ENCODE peak calls at places on chromosomes 7 and 10, in nine cellular contexts. N is Daoy; B is cardiac fibroblast; K is tibial artery; R is activated naive CD8-positive, alpha-beta T cell treated with anti-CD3 and anti-CD28 coated beads, Interleukin-2, amount 50 U/mL, for 16 hours; Y is NCI-H774; F is stimulated activated CD8-positive, alpha-beta memory T cell treated with anti-CD3 and anti-CD28 coated beads, Interleukin-4, amount 100 ng/mL, for 1 hour; H is naive B cell; X is stimulated activated CD4-positive, alpha-beta T cell treated with anti-CD3 and anti-CD28 coated beads, Interleukin-12 subunit alpha, Interleukin-12 subunit beta, amount 100 ng/mL, for 4 hours. D is an unnamed sample.

GRCh38 chr7:1855396-1856160 is 185.5 kb downstream of the ELFN1 start:
- DNase-seq in K (peak), R (no peak), F (no peak), H (no peak), Y (no peak), N (no peak), B (no peak), X (no peak), D (no peak)

GRCh38 chr7:18337425-18337824 is 158.1 kb upstream of the HDAC9 start:
- DNase-seq in X (no peak), B (no peak), K (no peak), N (no peak), R (no peak), Y (no peak), H (no peak), F (no peak), D (no peak)

GRCh38 chr7:142176901-142177300 is 65.4 kb downstream of the MGAM2 start:
- DNase-seq in N (no peak), B (no peak), F (no peak), Y (no peak), K (no peak), H (no peak), X (no peak), R (no peak), D (no peak)

GRCh38 chr7:7122701-7123281 is 59.6 kb upstream of the C1GALT1 start:
- DNase-seq in F (no peak), R (no peak), N (no peak), X (no peak), K (no peak), Y (no peak), B (peak), H (no peak), D (no peak)

GRCh38 chr7:43141091-43141490 is 28.6 kb downstream of the HECW1 start:
- DNase-seq in Y (no peak), F (no peak), R (no peak), X (no peak), B (no peak), N (no peak), H (no peak), K (no peak), D (peak)

GRCh38 chr10:132547421-132547861 is 9.9 kb downstream of the INPP5A start:
- DNase-seq in N (no peak), Y (no peak), F (no peak), R (no peak), B (no peak), X (no peak), K (peak), H (peak), D (peak)

GRCh38 chr7:1192171-1192676 is 32.2 kb upstream of the ZFAND2A start:
- DNase-seq in Y (no peak), B (peak), N (peak), H (no peak), F (no peak), K (no peak), R (no peak), X (no peak), D (peak)

GRCh38 chr10:22252286-22252800 is 34.5 kb upstream of the EBLN1 start:
- DNase-seq in H (peak), X (peak), R (peak), B (peak), Y (peak), K (peak), F (no peak), N (peak), D (no peak)

GRCh38 chr10:21171197-21171935 is 274.3 kb upstream of the NEBL start:
- DNase-seq in F (no peak), Y (no peak), B (no peak), R (no peak), X (no peak), H (no peak), N (no peak), K (no peak), D (no peak)

GRCh38 chr7:5064391-5065106 is 18.9 kb downstream of the RBAK start:
- DNase-seq in K (no peak), X (no peak), N (no peak), F (no peak), B (peak), H (no peak), R (no peak), Y (no peak), D (no peak)

GRCh38 chr10:33697016-33697415 is 362.5 kb upstream of the NRP1 start:
- DNase-seq in N (no peak), X (no peak), R (no peak), B (no peak), Y (no peak), K (no peak), H (no peak), F (no peak), D (no peak)

GRCh38 chr7:33616752-33617151 is 288.6 kb upstream of the BMPER start:
- DNase-seq in N (no peak), F (no peak), Y (no peak), R (no peak), B (no peak), H (no peak), X (no peak), K (no peak), D (no peak)

GRCh38 chr10:5014936-5015335 is 11.3 kb upstream of the AKR1C2 start:
- DNase-seq in F (no peak), X (no peak), B (peak), H (no peak), N (no peak), R (no peak), Y (no peak), K (no peak), D (peak)

GRCh38 chr7:144622751-144623150 is 213.1 kb downstream of the TPK1 start:
- DNase-seq in Y (no peak), H (no peak), B (no peak), X (no peak), N (no peak), R (no peak), K (no peak), F (no peak), D (no peak)

GRCh38 chr10:72272689-72273409 is 875 bp upstream of the DDIT4 start:
- DNase-seq in H (peak), X (no peak), Y (peak), R (no peak), F (peak), N (peak), B (peak), K (peak), D (peak)